ENCODE peak calls at places on chromosomes 13 and 19, in five cellular contexts. K is GDM1; F is activated CD4-positive, alpha-beta T cell treated with anti-CD3 and anti-CD28 coated beads, Interleukin-2, amount 50 U/mL, for 48 hours; J is CD8-positive, alpha-beta memory T cell; X is GM23248. Z is an unnamed sample.

GRCh38 chr19:57342582-57342981 is 8.5 kb upstream of the ZNF304 start:
- DNase-seq in X (no peak), F (no peak), K (no peak), J (no peak), Z (no peak)

GRCh38 chr19:47389150-47389556 is 30.2 kb downstream of the MEIS3 start:
- DNase-seq in J (no peak), K (no peak), F (no peak), X (no peak), Z (no peak)

GRCh38 chr19:37932985-37933953 is 26.3 kb downstream of the SIPA1L3 start:
- DNase-seq in X (peak), J (no peak), F (no peak), K (peak), Z (no peak)

GRCh38 chr19:13396256-13397080 is 109.8 kb downstream of the CACNA1A start:
- DNase-seq in K (no peak), J (no peak), F (peak), X (peak), Z (no peak)

GRCh38 chr13:114064516-114065140 is 67.8 kb downstream of the RASA3 start:
- DNase-seq in K (no peak), F (no peak), X (peak), J (no peak), Z (no peak)

GRCh38 chr13:81458211-81458610 is 1117.3 kb upstream of the SPRY2 start:
- DNase-seq in F (no peak), J (no peak), K (no peak), X (no peak), Z (no peak)

GRCh38 chr19:12777217-12778019 is 2.1 kb upstream of the HOOK2 start:
- DNase-seq in X (peak), J (peak), F (peak), K (peak), Z (no peak)

GRCh38 chr13:74158028-74158427 is 23.8 kb upstream of the KLF12 start:
- DNase-seq in J (no peak), F (no peak), X (no peak), K (no peak), Z (no peak)

GRCh38 chr13:75769141-75769905 is 133.2 kb downstream of the LMO7 start:
- DNase-seq in X (no peak), K (no peak), J (no peak), F (no peak), Z (no peak)

GRCh38 chr19:29841209-29841558 is 29.4 kb downstream of the CCNE1 start:
- DNase-seq in X (peak), K (no peak), F (no peak), J (no peak), Z (no peak)

GRCh38 chr19:3849787-3850186 is 19.1 kb downstream of the ZFR2 start:
- DNase-seq in X (no peak), K (no peak), F (no peak), J (no peak), Z (no peak)

GRCh38 chr13:34672631-34673030 is 269.4 kb upstream of the NBEA start:
- DNase-seq in F (no peak), K (no peak), J (no peak), X (peak), Z (no peak)

GRCh38 chr13:101291647-101292515 is 124.4 kb downstream of the NALCN start:
- DNase-seq in F (no peak), K (no peak), J (no peak), X (no peak), Z (no peak)

GRCh38 chr19:54017266-54017665 is 25.8 kb downstream of the CACNG6 start:
- DNase-seq in J (no peak), X (peak), F (no peak), K (no peak), Z (no peak)

GRCh38 chr19:13018037-13018914 is 23.0 kb downstream of the NFIX start:
- DNase-seq in X (peak), J (no peak), K (no peak), F (no peak), Z (no peak)

GRCh38 chr19:38685666-38686529 is 38.4 kb downstream of the ACTN4 start:
- DNase-seq in F (peak), K (no peak), J (no peak), X (peak), Z (no peak)

GRCh38 chr13:33352520-33352919 is 67.0 kb upstream of the STARD13 start:
- DNase-seq in X (no peak), J (no peak), F (no peak), K (no peak), Z (no peak)

GRCh38 chr19:30565680-30566079 is 193.5 kb downstream of the ZNF536 start:
- DNase-seq in F (no peak), J (no peak), X (no peak), K (no peak), Z (no peak)

GRCh38 chr19:30006206-30006605 is 64.2 kb downstream of the URI1 start:
- DNase-seq in F (no peak), X (no peak), J (no peak), K (no peak), Z (no peak)

GRCh38 chr13:36919833-36920611 is at the start of gene SMAD9:
- DNase-seq in K (no peak), F (peak), X (peak), J (no peak), Z (no peak)

GRCh38 chr13:93624371-93624777 is 397.8 kb downstream of the GPC6 start:
- DNase-seq in F (no peak), X (no peak), K (no peak), J (no peak), Z (no peak)

GRCh38 chr19:49852631-49853126 is 1.7 kb downstream of the PTOV1 start:
- DNase-seq in F (no peak), K (no peak), J (no peak), X (peak), Z (no peak)

GRCh38 chr19:17716309-17716929 is 2.9 kb upstream of the MAP1S start:
- DNase-seq in F (no peak), J (no peak), X (peak), K (no peak), Z (no peak)

GRCh38 chr19:41225238-41226052 is 6.4 kb downstream of the AXL start:
- DNase-seq in J (no peak), F (peak), X (peak), K (no peak), Z (peak)

GRCh38 chr13:74560325-74560724 is 426.1 kb upstream of the KLF12 start:
- DNase-seq in X (no peak), J (no peak), K (no peak), F (no peak), Z (no peak)

GRCh38 chr19:20072936-20073335 is 4.9 kb upstream of the ZNF90 start:
- DNase-seq in J (no peak), X (no peak), F (no peak), K (no peak), Z (no peak)

GRCh38 chr13:44819245-44819644 is 170.0 kb downstream of the NUFIP1 start:
- DNase-seq in J (no peak), X (peak), F (peak), K (no peak), Z (peak)

Z was measured in epithelial cell of prostate.